ENCODE peak calls at places on chromosomes 13 and 19, in nine cellular contexts. Y is astrocyte of the spinal cord, X is heart left ventricle, L is NB4, D is fibroblast of mammary gland, R is PC-3, K is IMR-90, N is fibroblast of the aortic adventitia, C is HAP-1. A is an unnamed sample.

GRCh38 chr19:584240-585001 is 5.3 kb upstream of the HCN2 start:
- DNase-seq in Y (peak; percentile 47), X (peak; percentile 82), L (peak; percentile 64), D (peak; percentile 32), R (peak; percentile 44), K (peak; percentile 27), N (peak; percentile 20), C (peak; percentile 86), A (peak; percentile 33)

GRCh38 chr13:107266657-107267056 is 698.7 kb upstream of the ARGLU1 start:
- DNase-seq in Y (no peak), X (no peak), L (no peak), D (no peak), R (no peak), K (no peak), N (peak; percentile 5), C (no peak), A (no peak)

GRCh38 chr13:113981611-113982295 is 7.9 kb upstream of the C13orf46 start:
- DNase-seq in Y (no peak), X (peak; percentile 38), L (no peak), D (no peak), R (no peak), K (no peak), N (no peak), C (peak; percentile 1), A (no peak)

GRCh38 chr13:106859505-106859904 is 291.6 kb upstream of the ARGLU1 start:
- DNase-seq in Y (no peak), X (no peak), L (no peak), D (no peak), R (peak; percentile 28), K (no peak), N (no peak), C (peak; percentile 17), A (no peak)

GRCh38 chr19:46725036-46725820 is 8.3 kb upstream of the PRKD2 start:
- DNase-seq in Y (no peak), X (peak; percentile 49), L (no peak), D (no peak), R (no peak), K (no peak), N (no peak), C (no peak), A (no peak)

GRCh38 chr13:82713681-82714405 is 1168.4 kb downstream of the SLITRK1 start:
- DNase-seq in Y (peak; percentile 22), X (no peak), L (no peak), D (peak; percentile 71), R (peak; percentile 28), K (peak; percentile 41), N (peak; percentile 65), C (no peak), A (no peak)

GRCh38 chr19:39539165-39539518 is 819 bp downstream of the EID2 start:
- DNase-seq in Y (peak; percentile 46), X (no peak), L (no peak), D (peak; percentile 21), R (peak; percentile 34), K (peak; percentile 54), N (peak; percentile 53), C (no peak), A (no peak)

GRCh38 chr19:39318071-39318470 is 2.6 kb downstream of the LRFN1 start:
- DNase-seq in Y (no peak), X (no peak), L (no peak), D (no peak), R (no peak), K (no peak), N (no peak), C (no peak), A (no peak)

GRCh38 chr19:29381353-29382203 is 144.2 kb upstream of the VSTM2B start:
- DNase-seq in Y (no peak), X (no peak), L (no peak), D (no peak), R (no peak), K (no peak), N (no peak), C (no peak), A (no peak)

GRCh38 chr13:25046985-25047660 is 48.8 kb upstream of the PABPC3 start:
- DNase-seq in Y (peak; percentile 34), X (no peak), L (no peak), D (peak; percentile 17), R (no peak), K (peak; percentile 18), N (no peak), C (no peak), A (peak; percentile 16)

GRCh38 chr19:33171916-33172359 is 22.2 kb upstream of the LRP3 start:
- DNase-seq in Y (peak; percentile 32), X (no peak), L (no peak), D (peak; percentile 79), R (peak; percentile 53), K (peak; percentile 74), N (peak; percentile 44), C (no peak), A (peak; percentile 72)

GRCh38 chr13:27919934-27920676 is at the start of gene PDX1:
- DNase-seq in Y (no peak), X (no peak), L (no peak), D (no peak), R (peak; percentile 37), K (no peak), N (no peak), C (no peak), A (peak; percentile 75)

GRCh38 chr13:21478881-21479808 is 20.0 kb upstream of the ZDHHC20 start:
- DNase-seq in Y (peak; percentile 82), X (no peak), L (peak; percentile 83), D (peak; percentile 82), R (peak; percentile 77), K (peak; percentile 81), N (peak; percentile 90), C (peak; percentile 65), A (peak; percentile 6)
- H3K4me3 ChIP-seq in Y (no peak overlapping the region), X (no peak overlapping the region), L (no peak overlapping the region), D (peak overlapping the region; percentile 16), R (peak overlapping the region; percentile 59), K (peak overlapping the region; percentile 58), N (peak overlapping the region; percentile 57), C (no peak overlapping the region), A (no peak overlapping the region)

GRCh38 chr19:21568816-21569496 is 63.6 kb downstream of the ZNF429 start:
- DNase-seq in Y (peak; percentile 57), X (peak; percentile 91), L (peak; percentile 89), D (peak; percentile 70), R (no peak), K (peak; percentile 94), N (peak; percentile 63), C (no peak), A (peak; percentile 2)
- H3K4me3 ChIP-seq in Y (peak overlapping the region; percentile 27), X (peak overlapping the region; percentile 52), L (peak overlapping the region; percentile 67), D (peak overlapping the region; percentile 22), R (no peak overlapping the region), K (peak overlapping the region; percentile 88), N (peak overlapping the region; percentile 25), C (no peak overlapping the region), A (no peak overlapping the region)

GRCh38 chr19:54136864-54137113 is 773 bp upstream of the CNOT3 start:
- DNase-seq in Y (no peak), X (no peak), L (no peak), D (no peak), R (no peak), K (no peak), N (no peak), C (no peak), A (no peak)
- H3K4me3 ChIP-seq in Y (peak overlapping the region; percentile 53), X (peak overlapping the region; percentile 43), L (peak overlapping the region; percentile 71), D (peak overlapping the region; percentile 66), R (peak overlapping the region; percentile 73), K (peak overlapping the region; percentile 49), N (peak overlapping the region; percentile 73), C (peak overlapping the region; percentile 39), A (peak overlapping the region; percentile 55)

GRCh38 chr19:45584332-45585157 is at the start of gene OPA3:
- DNase-seq in Y (peak; percentile 100), X (peak; percentile 100), L (peak; percentile 98), D (peak; percentile 100), R (peak; percentile 99), K (peak; percentile 100), N (peak; percentile 100), C (peak; percentile 99), A (peak; percentile 100)
- H3K4me3 ChIP-seq in Y (peak within 1 kb of the TSS; percentile 61), X (peak within 1 kb of the TSS; percentile 66), L (peak within 1 kb of the TSS; percentile 86), D (peak within 1 kb of the TSS; percentile 92), R (peak within 1 kb of the TSS; percentile 95), K (peak within 1 kb of the TSS; percentile 81), N (peak within 1 kb of the TSS; percentile 92), C (peak within 1 kb of the TSS; percentile 87), A (peak within 1 kb of the TSS; percentile 81)

GRCh38 chr19:49556412-49557398 is 23.7 kb downstream of the NOSIP start:
- DNase-seq in Y (no peak), X (peak; percentile 64), L (no peak), D (peak; percentile 30), R (no peak), K (no peak), N (no peak), C (no peak), A (no peak)

GRCh38 chr19:49557641-49558325 is 22.6 kb downstream of the NOSIP start:
- DNase-seq in Y (no peak), X (no peak), L (no peak), D (no peak), R (no peak), K (no peak), N (no peak), C (no peak), A (no peak)

GRCh38 chr19:49553451-49554271 is 25.9 kb downstream of the RCN3 start:
- DNase-seq in Y (peak; percentile 70), X (no peak), L (no peak), D (peak; percentile 86), R (peak; percentile 90), K (peak; percentile 69), N (peak; percentile 53), C (no peak), A (no peak)

GRCh38 chr19:49554701-49555181 is 25.6 kb downstream of the NOSIP start:
- DNase-seq in Y (no peak), X (peak; percentile 69), L (no peak), D (no peak), R (no peak), K (no peak), N (no peak), C (no peak), A (no peak)

GRCh38 chr19:49555600-49556411 is 24.6 kb downstream of the NOSIP start:
- DNase-seq in Y (peak; percentile 62), X (peak; percentile 74), L (peak; percentile 48), D (peak; percentile 55), R (peak; percentile 35), K (no peak), N (peak; percentile 43), C (peak; percentile 79), A (peak; percentile 30)
- H3K4me3 ChIP-seq in Y (no peak overlapping the region), X (no peak overlapping the region), L (no peak overlapping the region), D (no peak overlapping the region), R (no peak overlapping the region), K (no peak overlapping the region), N (no peak overlapping the region), C (no peak overlapping the region), A (no peak overlapping the region)